ENCODE peak calls at places on chromosome 11, in nine cellular contexts. R is heart right ventricle; B is amniotic stem cell; O is non-pigmented ciliary epithelial cell; L is H4; U is stimulated activated CD4-positive, alpha-beta T cell treated with anti-CD3 and anti-CD28 coated beads, Interleukin-2, amount 100 ng/mL, for 48 hours; Q is astrocyte of the hippocampus; N is H54; Z is Ammon's horn. F is an unnamed sample.

GRCh38 chr11:36360318-36360717 is 64.2 kb downstream of the PRR5L start:
- DNase-seq in Z (no peak), O (no peak), R (no peak), Q (no peak), N (no peak), U (no peak), B (no peak), L (no peak), F (no peak)

GRCh38 chr11:74084796-74085541 is 76.1 kb upstream of the UCP3 start:
- DNase-seq in R (no peak), U (no peak), N (no peak), Z (no peak), B (no peak), O (no peak), Q (peak; percentile 15), L (no peak), F (no peak)

GRCh38 chr11:1075341-1075911 is 752 bp downstream of the MUC2 start:
- DNase-seq in R (no peak), N (no peak), Z (no peak), L (no peak), B (no peak), Q (no peak), U (no peak), O (no peak), F (no peak)

GRCh38 chr11:29129850-29130249 is 887.0 kb downstream of the KCNA4 start:
- DNase-seq in O (no peak), N (no peak), Q (no peak), B (no peak), U (no peak), L (no peak), Z (no peak), R (no peak), F (no peak)

GRCh38 chr11:115616941-115617340 is 112.7 kb upstream of the CADM1 start:
- DNase-seq in L (peak; percentile 54), Z (no peak), B (no peak), U (no peak), O (no peak), N (no peak), Q (peak; percentile 79), R (peak; percentile 37), F (no peak)

GRCh38 chr11:64743591-64744543 is at the start of gene RASGRP2:
- DNase-seq in U (peak; percentile 81), B (no peak), R (peak; percentile 92), Z (peak; percentile 58), Q (peak; percentile 49), L (no peak), O (no peak), N (peak; percentile 80), F (peak; percentile 83)

GRCh38 chr11:1739576-1739975 is 10.8 kb downstream of the IFITM10 start:
- DNase-seq in L (no peak), Q (peak; percentile 49), R (no peak), Z (no peak), O (no peak), B (no peak), U (no peak), N (no peak), F (no peak)

GRCh38 chr11:73969991-73970800 is 12.4 kb downstream of the UCP2 start:
- DNase-seq in L (no peak), N (no peak), Z (no peak), U (no peak), Q (no peak), R (no peak), O (no peak), B (no peak), F (no peak)

GRCh38 chr11:126102436-126102894 is 39.8 kb upstream of the CDON start:
- DNase-seq in R (peak; percentile 49), O (no peak), Q (peak; percentile 81), B (no peak), U (no peak), N (no peak), L (peak; percentile 45), Z (no peak), F (no peak)